ENCODE peak calls at places on chromosome 20, in five cellular contexts. One of them, this sample, is unnamed.

GRCh38 chr20:52244702-52245101 is 53.1 kb upstream of the ZFP64 start:
- DNase-seq in HCT116: no peak
- DNase-seq in GM12878: no peak
- DNase-seq in K562: no peak
- DNase-seq in HepG2: no peak
- DNase-seq in this sample: no peak

GRCh38 chr20:47392721-47393073 is 36.2 kb upstream of the ZMYND8 start:
- DNase-seq in HCT116: no peak
- DNase-seq in GM12878: no peak
- DNase-seq in K562: no peak
- DNase-seq in HepG2: no peak
- DNase-seq in this sample: no peak

GRCh38 chr20:32675223-32675975 is 1.7 kb upstream of the C20orf203 start:
- DNase-seq in HCT116: no peak
- DNase-seq in GM12878: no peak
- DNase-seq in K562: no peak
- DNase-seq in HepG2: no peak
- DNase-seq in this sample: no peak

GRCh38 chr20:58447733-58448391 is 58.8 kb downstream of the VAPB start:
- DNase-seq in HCT116: peak; percentile 33
- DNase-seq in GM12878: no peak
- DNase-seq in K562: peak; percentile 63
- DNase-seq in HepG2: peak; percentile 79
- DNase-seq in this sample: no peak

GRCh38 chr20:63006611-63007471 is at the start of gene BHLHE23:
- DNase-seq in HCT116: no peak
- DNase-seq in GM12878: no peak
- DNase-seq in K562: no peak
- DNase-seq in HepG2: no peak
- DNase-seq in this sample: no peak

GRCh38 chr20:44494266-44494665 is 18.6 kb downstream of the TTPAL start:
- DNase-seq in HCT116: no peak
- DNase-seq in GM12878: no peak
- DNase-seq in K562: no peak
- DNase-seq in HepG2: no peak
- DNase-seq in this sample: no peak

GRCh38 chr20:57130160-57130772 is 136.2 kb downstream of the BMP7 start:
- DNase-seq in HCT116: no peak
- DNase-seq in GM12878: no peak
- DNase-seq in K562: no peak
- DNase-seq in HepG2: peak; percentile 84
- DNase-seq in this sample: no peak

GRCh38 chr20:4341804-4342560 is 326.6 kb upstream of the RNF24 start:
- DNase-seq in HCT116: no peak
- DNase-seq in GM12878: no peak
- DNase-seq in K562: no peak
- DNase-seq in HepG2: no peak
- DNase-seq in this sample: no peak

GRCh38 chr20:46269372-46269771 is 38.9 kb downstream of the CDH22 start:
- DNase-seq in HCT116: no peak
- DNase-seq in GM12878: no peak
- DNase-seq in K562: no peak
- DNase-seq in HepG2: no peak
- DNase-seq in this sample: no peak

GRCh38 chr20:50379049-50379990 is 130.9 kb upstream of the PTPN1 start:
- DNase-seq in HCT116: no peak
- DNase-seq in GM12878: no peak
- DNase-seq in K562: no peak
- DNase-seq in HepG2: no peak
- DNase-seq in this sample: no peak

GRCh38 chr20:62805365-62805710 is 703 bp downstream of the OGFR start:
- DNase-seq in HCT116: no peak
- DNase-seq in GM12878: no peak
- DNase-seq in K562: no peak
- DNase-seq in HepG2: no peak
- DNase-seq in this sample: no peak

GRCh38 chr20:46505501-46505900 is 7.9 kb downstream of the ZNF334 start:
- DNase-seq in HCT116: no peak
- DNase-seq in GM12878: no peak
- DNase-seq in K562: no peak
- DNase-seq in HepG2: no peak
- DNase-seq in this sample: no peak

GRCh38 chr20:63857751-63858392 is 3.4 kb upstream of the ABHD16B start:
- DNase-seq in HCT116: no peak
- DNase-seq in GM12878: no peak
- DNase-seq in K562: no peak
- DNase-seq in HepG2: no peak
- DNase-seq in this sample: peak; percentile 59

GRCh38 chr20:43752051-43752360 is 25.2 kb upstream of the GTSF1L start:
- DNase-seq in HCT116: no peak
- DNase-seq in GM12878: no peak
- DNase-seq in K562: no peak
- DNase-seq in HepG2: no peak
- DNase-seq in this sample: no peak

GRCh38 chr20:47019106-47019824 is 124.6 kb downstream of the EYA2 start:
- DNase-seq in HCT116: no peak
- DNase-seq in GM12878: no peak
- DNase-seq in K562: no peak
- DNase-seq in HepG2: no peak
- DNase-seq in this sample: no peak

GRCh38 chr20:58713801-58714339 is 21.3 kb downstream of the NPEPL1 start:
- DNase-seq in HCT116: no peak
- DNase-seq in GM12878: no peak
- DNase-seq in K562: no peak
- DNase-seq in HepG2: no peak
- DNase-seq in this sample: no peak

GRCh38 chr20:63469019-63469712 is 3.3 kb downstream of the KCNQ2 start:
- DNase-seq in HCT116: no peak
- DNase-seq in GM12878: no peak
- DNase-seq in K562: no peak
- DNase-seq in HepG2: no peak
- DNase-seq in this sample: no peak

GRCh38 chr20:59993736-59994484 is 35.7 kb downstream of the CDH26 start:
- DNase-seq in HCT116: no peak
- DNase-seq in GM12878: no peak
- DNase-seq in K562: no peak
- DNase-seq in HepG2: no peak
- DNase-seq in this sample: no peak

DNA sequence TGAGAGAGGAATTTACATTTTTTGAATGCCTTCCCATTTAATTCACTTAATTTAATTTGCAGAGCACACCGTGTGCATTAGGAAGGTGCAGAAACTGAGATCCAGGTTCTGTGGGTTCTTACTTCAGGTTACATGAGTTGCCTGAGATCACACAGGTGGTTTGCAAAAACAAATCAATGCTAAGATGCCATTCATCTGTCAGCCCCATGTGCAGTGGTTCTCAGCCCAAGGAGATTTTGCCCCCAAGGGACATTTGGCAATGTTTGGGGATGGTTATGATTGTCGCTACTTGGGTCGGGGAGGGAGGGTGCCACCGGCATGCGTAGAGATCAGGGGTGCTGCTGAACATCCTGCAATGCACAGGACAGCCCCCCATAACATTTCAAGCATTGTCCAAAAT is 34.6 kb downstream of the BANF2 start:
- DNase-seq in HCT116: no peak
- DNase-seq in GM12878: no peak
- DNase-seq in K562: no peak
- DNase-seq in HepG2: no peak
- DNase-seq in this sample: no peak
- TF ChIP-seq RAD21 in HCT116: no peak
- TF ChIP-seq RAD21 in GM12878: no peak
- TF ChIP-seq RAD21 in K562: no peak
- TF ChIP-seq RAD21 in HepG2: no peak
- TF ChIP-seq RAD21 in this sample: no peak

GRCh38 chr20:36062799-36063198 is 91.7 kb upstream of the EPB41L1 start:
- DNase-seq in HCT116: no peak
- DNase-seq in GM12878: no peak
- DNase-seq in K562: peak; percentile 62
- DNase-seq in HepG2: no peak
- DNase-seq in this sample: no peak
- TF ChIP-seq ATF3 in HCT116: no peak
- TF ChIP-seq ATF3 in GM12878: no peak
- TF ChIP-seq ATF3 in K562: no peak
- TF ChIP-seq ATF3 in HepG2: no peak
- TF ChIP-seq ATF3 in this sample: no peak

DNA sequence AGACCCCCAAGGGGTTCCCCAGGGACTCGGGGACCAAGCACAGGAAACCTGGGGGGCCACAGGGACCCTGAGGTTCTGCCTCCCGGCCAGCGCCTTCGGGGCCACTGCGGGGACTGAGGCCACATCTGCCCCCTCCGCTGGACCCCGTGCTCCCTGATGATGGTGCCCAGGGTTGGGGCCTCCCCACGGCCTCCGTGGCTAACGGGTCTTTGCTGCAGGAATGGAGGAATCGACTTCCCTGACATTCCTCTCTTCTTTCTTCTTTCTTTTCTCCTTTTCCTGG is 330.2 kb downstream of the TAF4 start:
- DNase-seq in HCT116: no peak
- DNase-seq in GM12878: no peak
- DNase-seq in K562: no peak
- DNase-seq in HepG2: no peak
- DNase-seq in this sample: no peak
- TF ChIP-seq RAD21 in HCT116: no peak
- TF ChIP-seq RAD21 in GM12878: no peak
- TF ChIP-seq RAD21 in K562: no peak
- TF ChIP-seq RAD21 in HepG2: no peak
- TF ChIP-seq RAD21 in this sample: no peak

DNA sequence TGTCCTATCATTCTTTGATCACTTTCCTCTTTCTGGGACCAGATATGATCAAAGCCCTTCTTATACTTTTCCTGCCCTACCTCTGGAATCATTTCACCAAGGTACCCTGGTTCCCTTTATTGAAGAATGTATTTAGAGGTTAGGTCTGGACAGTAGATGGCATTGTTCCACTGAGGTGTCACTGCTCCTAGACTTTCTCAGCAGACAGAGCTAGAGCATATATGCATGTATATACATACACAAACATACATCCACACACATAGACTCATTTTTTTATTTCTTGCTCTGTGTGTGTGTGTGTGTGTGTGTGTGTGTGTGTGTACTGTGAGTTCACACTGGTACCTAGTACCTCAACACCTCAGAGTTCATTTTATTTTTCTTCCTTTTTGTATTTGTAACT is 40.9 kb downstream of the PTPRA start:
- DNase-seq in HCT116: no peak
- DNase-seq in GM12878: no peak
- DNase-seq in K562: no peak
- DNase-seq in HepG2: peak; percentile 71
- DNase-seq in this sample: no peak
- TF ChIP-seq ATF3 in HCT116: no peak
- TF ChIP-seq ATF3 in GM12878: no peak
- TF ChIP-seq ATF3 in K562: no peak
- TF ChIP-seq ATF3 in HepG2: no peak
- TF ChIP-seq ATF3 in this sample: no peak

GRCh38 chr20:18001131-18001921 is 32.5 kb downstream of the MGME1 start:
- DNase-seq in HCT116: no peak
- DNase-seq in GM12878: no peak
- DNase-seq in K562: no peak
- DNase-seq in HepG2: peak; percentile 90
- DNase-seq in this sample: no peak
- TF ChIP-seq RAD21 in HCT116: no peak
- TF ChIP-seq RAD21 in GM12878: no peak
- TF ChIP-seq RAD21 in K562: no peak
- TF ChIP-seq RAD21 in HepG2: peak; percentile 4
- TF ChIP-seq RAD21 in this sample: no peak

DNA sequence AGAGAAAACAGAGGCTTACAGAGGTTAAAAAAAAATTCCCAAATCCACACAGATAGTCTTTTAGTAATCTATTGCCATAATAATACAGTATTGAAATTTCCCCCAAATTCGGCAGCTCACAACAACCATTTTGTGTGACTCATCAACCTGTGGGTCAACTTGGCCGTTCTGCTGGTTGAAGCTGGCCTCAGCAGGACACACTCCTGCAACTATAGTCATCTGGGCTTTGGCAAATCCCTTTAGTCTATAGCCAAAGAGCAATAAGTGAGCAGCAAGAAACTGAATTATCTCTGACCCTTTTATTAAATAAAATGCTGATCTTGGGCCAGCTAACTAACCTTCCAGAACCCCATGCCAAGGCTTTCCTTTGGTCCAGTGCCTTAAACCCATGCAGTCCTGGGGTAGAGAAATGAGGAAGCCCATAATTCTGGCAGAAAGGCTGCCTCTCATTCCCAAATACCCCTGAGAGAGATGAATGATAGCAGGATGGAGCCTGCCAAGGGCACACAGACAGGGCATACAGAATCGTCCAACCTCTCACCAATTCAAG is 17.2 kb upstream of the SNAP25 start:
- DNase-seq in HCT116: no peak
- DNase-seq in GM12878: no peak
- DNase-seq in K562: no peak
- DNase-seq in HepG2: no peak
- DNase-seq in this sample: no peak
- TF ChIP-seq ATF3 in HCT116: no peak
- TF ChIP-seq ATF3 in GM12878: no peak
- TF ChIP-seq ATF3 in K562: no peak
- TF ChIP-seq ATF3 in HepG2: no peak
- TF ChIP-seq ATF3 in this sample: no peak

GRCh38 chr20:8969062-8969694 is 99.7 kb upstream of the PLCB4 start:
- DNase-seq in HCT116: no peak
- DNase-seq in GM12878: no peak
- DNase-seq in K562: no peak
- DNase-seq in HepG2: no peak
- DNase-seq in this sample: no peak
- TF ChIP-seq RAD21 in HCT116: no peak
- TF ChIP-seq RAD21 in GM12878: no peak
- TF ChIP-seq RAD21 in K562: no peak
- TF ChIP-seq RAD21 in HepG2: no peak
- TF ChIP-seq RAD21 in this sample: no peak

DNA sequence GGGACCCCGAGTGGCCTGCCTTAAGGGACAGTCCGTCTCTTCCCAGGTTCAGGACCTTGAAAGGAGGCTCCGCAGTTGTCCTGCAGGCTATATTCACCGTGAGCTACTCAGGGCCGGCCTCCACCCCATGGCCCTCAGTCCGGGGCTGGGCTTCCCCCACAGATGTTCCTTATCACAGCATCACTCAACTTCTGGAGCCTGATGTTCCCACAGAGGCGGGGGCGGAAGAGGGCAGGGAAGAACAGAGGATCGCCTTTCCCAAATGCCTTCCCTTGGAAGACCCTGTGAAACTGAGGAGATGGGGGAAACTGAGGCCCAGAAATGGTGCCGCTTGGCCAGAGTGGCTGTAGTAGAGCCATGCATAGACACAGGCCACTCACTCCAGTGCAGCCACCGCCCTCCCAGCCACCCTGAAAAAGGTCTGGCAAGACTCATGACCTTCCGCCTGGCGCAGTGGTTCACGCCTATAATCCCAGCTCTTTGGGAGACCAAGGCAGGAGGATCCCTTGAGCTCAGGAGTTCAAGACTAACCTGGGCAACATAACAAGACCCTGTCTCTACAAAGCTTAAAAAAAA is 4.3 kb upstream of the COX4I2 start:
- DNase-seq in HCT116: no peak
- DNase-seq in GM12878: no peak
- DNase-seq in K562: peak; percentile 81
- DNase-seq in HepG2: no peak
- DNase-seq in this sample: no peak
- TF ChIP-seq ATF3 in HCT116: no peak
- TF ChIP-seq ATF3 in GM12878: no peak
- TF ChIP-seq ATF3 in K562: no peak
- TF ChIP-seq ATF3 in HepG2: peak; percentile 8
- TF ChIP-seq ATF3 in this sample: no peak